ENCODE peak calls at places on chromosomes 11 and 22, in seven cellular contexts. K is activated CD4-positive, alpha-beta T cell treated with anti-CD3 and anti-CD28 coated beads, Interleukin-2, amount 50 U/mL, for 4 hours; R is mucosa of gallbladder; E is RWPE1; H is RCC 7860; D is cardiac fibroblast; A is stimulated activated CD8-positive, alpha-beta memory T cell treated with anti-CD3 and anti-CD28 coated beads, Interleukin-7, amount 100 ng/mL, for 1 hour. C is an unnamed sample.

GRCh38 chr11:124209824-124210357 is 26.7 kb downstream of the OR10D3 start:
- DNase-seq in K (no peak), R (no peak), E (no peak), H (no peak), D (no peak), A (no peak), C (no peak)

GRCh38 chr11:117870176-117870952 is 6.1 kb downstream of the FXYD6 start:
- DNase-seq in K (no peak), R (no peak), E (no peak), H (no peak), D (no peak), A (no peak), C (no peak)

GRCh38 chr11:45100338-45100737 is 46.1 kb upstream of the PRDM11 start:
- DNase-seq in K (no peak), R (peak), E (peak), H (no peak), D (peak), A (no peak), C (no peak)

GRCh38 chr22:22927196-22927887 is 39.7 kb downstream of the IGLL5 start:
- DNase-seq in K (no peak), R (no peak), E (no peak), H (no peak), D (no peak), A (no peak), C (no peak)

GRCh38 chr11:100981196-100981824 is 148.3 kb downstream of the PGR start:
- DNase-seq in K (no peak), R (no peak), E (no peak), H (peak), D (no peak), A (no peak), C (no peak)

GRCh38 chr22:34296456-34296855 is 376.2 kb upstream of the LARGE1 start:
- DNase-seq in K (no peak), R (peak), E (no peak), H (no peak), D (no peak), A (no peak), C (no peak)

GRCh38 chr11:561148-562003 is 606 bp downstream of the RASSF7 start:
- DNase-seq in K (no peak), R (peak), E (peak), H (peak), D (no peak), A (no peak), C (no peak)

GRCh38 chr11:120344302-120345004 is 8.2 kb downstream of the ARHGEF12 start:
- DNase-seq in K (no peak), R (peak), E (no peak), H (peak), D (no peak), A (no peak), C (peak)

GRCh38 chr11:66768088-66768521 is 39.1 kb upstream of the SPTBN2 start:
- DNase-seq in K (no peak), R (no peak), E (peak), H (peak), D (peak), A (no peak), C (no peak)

GRCh38 chr11:71955898-71956456 is 27.1 kb downstream of the RNF121 start:
- DNase-seq in K (no peak), R (no peak), E (no peak), H (no peak), D (no peak), A (no peak), C (no peak)

C was measured in effector memory CD4-positive, alpha-beta T cell.